ENCODE peak calls at places on chromosome 5, in five cellular contexts. Q, L, S, T and O are unnamed samples.

GRCh38 chr5:37769840-37770239 is 70.0 kb downstream of the GDNF start:
- DNase-seq in Q (peak; percentile 11), L (no peak), S (no peak), T (no peak), O (no peak)

GRCh38 chr5:135723451-135723850 is 111.0 kb upstream of the SLC25A48 start:
- DNase-seq in Q (no peak), L (no peak), S (no peak), T (no peak), O (no peak)

GRCh38 chr5:138784590-138784989 is 31.4 kb downstream of the CTNNA1 start:
- DNase-seq in Q (no peak), L (no peak), S (peak; percentile 67), T (peak; percentile 48), O (no peak)

GRCh38 chr5:79074641-79075040 is 5.1 kb downstream of the BHMT2 start:
- DNase-seq in Q (peak; percentile 31), L (no peak), S (peak; percentile 49), T (peak; percentile 49), O (no peak)

GRCh38 chr5:10704949-10705621 is 55.9 kb downstream of the DAP start:
- DNase-seq in Q (no peak), L (no peak), S (peak; percentile 84), T (peak; percentile 86), O (no peak)

GRCh38 chr5:120655828-120656435 is 191.8 kb downstream of the PRR16 start:
- DNase-seq in Q (peak; percentile 18), L (peak; percentile 47), S (no peak), T (peak; percentile 22), O (peak; percentile 43)

GRCh38 chr5:10946050-10946449 is 185.0 kb upstream of the DAP start:
- DNase-seq in Q (no peak), L (no peak), S (no peak), T (no peak), O (no peak)

GRCh38 chr5:94693043-94693822 is 74.8 kb downstream of the SLF1 start:
- DNase-seq in Q (peak; percentile 33), L (peak; percentile 60), S (peak; percentile 93), T (peak; percentile 93), O (peak; percentile 31)

GRCh38 chr5:174180639-174181038 is 135.1 kb downstream of the NSG2 start:
- DNase-seq in Q (no peak), L (no peak), S (no peak), T (no peak), O (no peak)

GRCh38 chr5:83720805-83721431 is at the start of gene HAPLN1:
- DNase-seq in Q (no peak), L (peak; percentile 20), S (no peak), T (no peak), O (no peak)

GRCh38 chr5:170441385-170441784 is 52.2 kb upstream of the KCNMB1 start:
- DNase-seq in Q (no peak), L (no peak), S (no peak), T (no peak), O (no peak)

GRCh38 chr5:128257096-128257495 is 173.5 kb downstream of the SLC12A2 start:
- DNase-seq in Q (no peak), L (no peak), S (no peak), T (no peak), O (no peak)

GRCh38 chr5:102421647-102422046 is 77.2 kb downstream of the SLCO6A1 start:
- DNase-seq in Q (peak; percentile 20), L (peak; percentile 8), S (no peak), T (no peak), O (no peak)

GRCh38 chr5:178216779-178217178 is 12.4 kb downstream of the HNRNPAB start:
- DNase-seq in Q (no peak), L (no peak), S (no peak), T (no peak), O (no peak)

GRCh38 chr5:135218486-135218755 is 180.6 kb downstream of the MACROH2A1 start:
- DNase-seq in Q (no peak), L (no peak), S (no peak), T (no peak), O (no peak)

GRCh38 chr5:148443998-148444397 is 60.2 kb downstream of the FBXO38 start:
- DNase-seq in Q (peak; percentile 65), L (peak; percentile 77), S (peak; percentile 36), T (peak; percentile 78), O (peak; percentile 75)

GRCh38 chr5:8329773-8330172 is 460.8 kb downstream of the MTRR start:
- DNase-seq in Q (no peak), L (no peak), S (no peak), T (peak; percentile 48), O (no peak)

GRCh38 chr5:89967806-89968444 is 441.6 kb downstream of the CETN3 start:
- DNase-seq in Q (no peak), L (no peak), S (peak; percentile 79), T (no peak), O (no peak)

GRCh38 chr5:3155029-3155428 is 403.6 kb upstream of the IRX2 start:
- DNase-seq in Q (no peak), L (no peak), S (no peak), T (no peak), O (no peak)

GRCh38 chr5:119333421-119333851 is 22.4 kb upstream of the TNFAIP8 start:
- DNase-seq in Q (no peak), L (no peak), S (no peak), T (peak; percentile 21), O (peak; percentile 33)

GRCh38 chr5:14849516-14850294 is 21.9 kb downstream of the ANKH start:
- DNase-seq in Q (no peak), L (no peak), S (peak; percentile 62), T (no peak), O (no peak)

GRCh38 chr5:75611324-75612210 is at the start of gene ANKDD1B:
- DNase-seq in Q (no peak), L (peak; percentile 55), S (peak; percentile 55), T (peak; percentile 65), O (no peak)

GRCh38 chr5:151751091-151751490 is 7.3 kb downstream of the ATOX1 start:
- DNase-seq in Q (no peak), L (no peak), S (no peak), T (peak; percentile 13), O (no peak)

GRCh38 chr5:109630109-109630508 is 59.6 kb upstream of the MAN2A1 start:
- DNase-seq in Q (no peak), L (no peak), S (peak; percentile 29), T (no peak), O (no peak)

GRCh38 chr5:31232273-31232888 is 38.9 kb downstream of the CDH6 start:
- DNase-seq in Q (peak; percentile 48), L (peak; percentile 78), S (peak; percentile 44), T (peak; percentile 74), O (peak; percentile 72)

GRCh38 chr5:138179277-138179857 is 455 bp downstream of the KIF20A start:
- DNase-seq in Q (peak; percentile 8), L (peak; percentile 10), S (no peak), T (no peak), O (peak; percentile 9)

GRCh38 chr5:132251220-132251725 is 6.2 kb upstream of the PDLIM4 start:
- DNase-seq in Q (no peak), L (no peak), S (peak; percentile 45), T (peak; percentile 37), O (no peak)

GRCh38 chr5:137563301-137563645 is 64.1 kb upstream of the SPOCK1 start:
- DNase-seq in Q (no peak), L (no peak), S (no peak), T (no peak), O (no peak)

GRCh38 chr5:16585028-16585667 is 31.6 kb downstream of the RETREG1 start:
- DNase-seq in Q (no peak), L (peak; percentile 34), S (no peak), T (no peak), O (no peak)

GRCh38 chr5:144191998-144192397 is 21.3 kb downstream of the KCTD16 start:
- DNase-seq in Q (peak; percentile 42), L (peak; percentile 73), S (peak; percentile 65), T (peak; percentile 87), O (peak; percentile 95)

GRCh38 chr5:125277494-125278154 is 531.2 kb upstream of the ZNF608 start:
- DNase-seq in Q (peak; percentile 14), L (peak; percentile 49), S (peak; percentile 95), T (peak; percentile 94), O (no peak)

GRCh38 chr5:80231693-80232092 is 24.2 kb downstream of the SERINC5 start:
- DNase-seq in Q (no peak), L (no peak), S (no peak), T (no peak), O (no peak)
- H4K20me1 ChIP-seq in Q (no peaks in the 10 kb centered on the region), L (peaks cover 7% of the 10 kb centered on the region), S (no peaks in the 10 kb centered on the region), T (peaks cover 4% of the 10 kb centered on the region), O (no peaks in the 10 kb centered on the region)

DNA sequence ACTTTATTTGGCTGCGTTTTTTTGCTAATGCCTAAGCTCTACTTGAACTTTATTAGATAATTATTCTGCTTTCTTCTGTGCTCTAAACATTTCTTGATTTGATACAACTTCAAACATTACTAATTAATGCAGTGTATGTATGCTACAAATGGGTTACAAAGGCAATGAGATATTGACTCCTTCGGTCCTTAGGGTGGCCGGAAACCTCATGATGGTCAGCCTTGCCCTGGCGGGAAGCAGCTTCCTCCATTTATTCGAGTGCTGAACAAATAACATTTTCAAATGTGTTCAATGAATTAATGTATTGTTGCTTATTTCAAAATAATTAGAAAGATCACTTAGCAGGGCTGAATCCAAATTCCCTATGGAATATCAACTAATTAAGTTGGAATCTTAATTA is 3.9 kb upstream of the LNPEP start:
- DNase-seq in Q (no peak), L (no peak), S (no peak), T (no peak), O (no peak)
- H3K4me3 ChIP-seq in Q (no peak overlapping the region), L (no peak overlapping the region), S (no peak overlapping the region), T (no peak overlapping the region), O (no peak overlapping the region)

GRCh38 chr5:154474267-154474956 is 3.6 kb downstream of the HAND1 start:
- DNase-seq in Q (no peak), L (no peak), S (no peak), T (no peak), O (no peak)

GRCh38 chr5:154475613-154476342 is 2.2 kb downstream of the HAND1 start:
- DNase-seq in Q (no peak), L (no peak), S (no peak), T (no peak), O (no peak)

GRCh38 chr5:154472871-154473580 is 5.0 kb downstream of the HAND1 start:
- DNase-seq in Q (no peak), L (no peak), S (peak; percentile 6), T (no peak), O (no peak)

GRCh38 chr5:154474957-154475334 is 3.1 kb downstream of the HAND1 start:
- DNase-seq in Q (no peak), L (no peak), S (no peak), T (no peak), O (no peak)

GRCh38 chr5:154473581-154474266 is 4.3 kb downstream of the HAND1 start:
- DNase-seq in Q (no peak), L (no peak), S (no peak), T (no peak), O (no peak)
- H4K20me1 ChIP-seq in Q (no peaks in the 10 kb centered on the region), L (peaks cover 20% of the 10 kb centered on the region), S (peaks cover 27% of the 10 kb centered on the region), T (peaks cover 16% of the 10 kb centered on the region), O (no peaks in the 10 kb centered on the region)

GRCh38 chr5:77211013-77211690 is 672 bp downstream of the PDE8B start:
- DNase-seq in Q (no peak), L (peak; percentile 19), S (no peak), T (no peak), O (no peak)

GRCh38 chr5:77210091-77211012 is at the start of gene PDE8B:
- DNase-seq in Q (no peak), L (peak; percentile 35), S (no peak), T (no peak), O (no peak)

GRCh38 chr5:77208507-77209163 is 1.8 kb upstream of the PDE8B start:
- DNase-seq in Q (no peak), L (no peak), S (no peak), T (no peak), O (no peak)

GRCh38 chr5:77211691-77212047 is 1.2 kb downstream of the PDE8B start:
- DNase-seq in Q (no peak), L (no peak), S (no peak), T (no peak), O (no peak)

GRCh38 chr5:77209495-77210090 is 887 bp upstream of the PDE8B start:
- DNase-seq in Q (no peak), L (no peak), S (no peak), T (no peak), O (no peak)
- H3K4me3 ChIP-seq in Q (no peak overlapping the region), L (no peak overlapping the region), S (no peak overlapping the region), T (peak overlapping the region; percentile 51), O (no peak overlapping the region)